ENCODE peak calls at places on chromosome 21, in five cellular contexts. J, E, S, K and B are unnamed samples.

GRCh38 chr21:34609244-34609950 is 5.5 kb downstream of the RCAN1 start:
- DNase-seq in J (no peak), E (no peak), S (no peak), K (no peak), B (no peak)

GRCh38 chr21:33414926-33415325 is 11.7 kb downstream of the IFNGR2 start:
- DNase-seq in J (no peak), E (no peak), S (no peak), K (no peak), B (no peak)

GRCh38 chr21:33402011-33402979 is 918 bp upstream of the IFNGR2 start:
- DNase-seq in J (peak), E (no peak), S (no peak), K (no peak), B (peak)

GRCh38 chr21:21952566-21952965 is 954.4 kb downstream of the NCAM2 start:
- DNase-seq in J (no peak), E (no peak), S (no peak), K (no peak), B (no peak)

GRCh38 chr21:28657576-28657975 is 335.1 kb downstream of the LTN1 start:
- DNase-seq in J (no peak), E (no peak), S (no peak), K (no peak), B (no peak)

GRCh38 chr21:31520506-31521163 is 138.9 kb upstream of the SOD1 start:
- DNase-seq in J (no peak), E (no peak), S (no peak), K (no peak), B (no peak)

GRCh38 chr21:35814858-35815619 is 245.3 kb downstream of the SETD4 start:
- DNase-seq in J (no peak), E (no peak), S (no peak), K (no peak), B (no peak)

GRCh38 chr21:16193758-16194606 is 464.2 kb downstream of the USP25 start:
- DNase-seq in J (no peak), E (no peak), S (no peak), K (no peak), B (peak)

GRCh38 chr21:14358775-14359174 is 24.2 kb downstream of the HSPA13 start:
- DNase-seq in J (no peak), E (no peak), S (no peak), K (no peak), B (no peak)

GRCh38 chr21:33964706-33965325 is 49.2 kb upstream of the ATP5PO start:
- DNase-seq in J (no peak), E (no peak), S (no peak), K (no peak), B (no peak)

GRCh38 chr21:41581592-41582228 is 73.8 kb upstream of the TMPRSS2 start:
- DNase-seq in J (peak), E (no peak), S (no peak), K (no peak), B (no peak)
- H3K4me3 ChIP-seq in J (no peak), E (no peak), S (no peak), K (no peak), B (no peak)

DNA sequence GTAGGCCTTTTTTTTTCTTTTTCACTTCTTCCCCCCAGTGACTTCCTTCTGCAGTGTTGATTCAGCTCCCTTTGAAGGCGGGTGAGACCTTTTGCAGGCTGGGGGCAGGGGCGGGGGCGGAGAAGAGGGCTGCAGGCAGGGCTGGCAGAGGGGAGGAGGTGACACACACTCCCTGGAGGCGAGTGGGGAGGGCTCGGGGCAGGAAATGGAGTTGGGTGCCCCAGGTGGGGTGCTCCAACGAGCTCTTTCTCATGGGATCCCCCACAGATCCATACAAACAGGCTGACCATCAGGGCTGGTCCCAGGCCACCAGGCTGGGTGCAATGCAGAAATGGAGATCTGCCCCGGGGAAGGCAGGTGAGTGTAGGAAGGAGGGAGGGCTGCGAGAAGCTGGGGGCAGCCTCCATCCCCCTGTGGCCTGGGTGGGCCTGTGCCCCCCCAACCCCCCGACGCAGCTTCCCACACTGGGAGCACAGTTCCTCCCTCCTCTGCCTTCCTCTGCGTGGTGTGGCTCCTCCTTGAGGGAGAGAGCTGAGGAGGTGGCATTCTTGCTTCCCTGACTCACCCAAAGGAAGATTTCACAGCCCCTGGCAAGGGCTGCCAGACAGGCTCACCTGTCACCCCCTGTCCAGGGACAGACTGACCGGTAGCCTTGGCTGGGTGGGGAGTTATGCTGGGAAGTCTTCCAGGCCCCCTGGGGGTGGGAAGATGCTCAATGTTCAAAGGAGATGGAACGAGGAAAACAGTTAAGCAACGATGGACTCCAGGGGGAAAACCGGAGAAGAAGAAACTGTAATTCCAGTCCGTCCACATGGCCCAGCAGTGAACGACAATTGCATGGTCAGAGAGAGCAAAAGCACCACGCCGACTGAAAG is 7.1 kb upstream of the ITGB2 start:
- DNase-seq in J (no peak), E (peak), S (peak), K (peak), B (no peak)
- TF ChIP-seq CREB1 in J (no peak), E (no peak), S (no peak), K (no peak), B (no peak)

GRCh38 chr21:39180429-39181019 is 2.7 kb downstream of the PSMG1 start:
- DNase-seq in J (no peak), E (no peak), S (no peak), K (no peak), B (peak)
- H3K4me3 ChIP-seq in J (no peak), E (no peak), S (no peak), K (peak), B (no peak)

DNA sequence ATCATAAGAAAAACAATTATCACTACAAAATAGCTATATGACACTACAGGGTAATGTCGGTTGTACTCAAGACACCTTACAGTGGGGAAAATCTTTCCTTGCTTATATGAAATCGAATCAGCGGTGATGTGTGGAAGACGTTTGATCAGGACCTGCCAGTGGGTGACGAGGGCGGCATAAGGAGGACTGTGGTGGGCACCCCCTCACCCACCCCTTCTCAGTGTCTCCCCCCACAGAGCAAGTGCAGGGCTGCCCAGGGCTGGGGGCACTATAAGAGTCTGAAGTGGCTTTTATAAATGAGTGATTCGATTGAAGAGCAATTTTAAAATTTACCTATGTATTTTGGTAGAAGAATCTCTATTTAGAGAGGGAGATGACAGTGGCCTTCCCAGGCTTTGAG is 35.8 kb downstream of the CRYAA start:
- DNase-seq in J (no peak), E (no peak), S (no peak), K (no peak), B (no peak)
- TF ChIP-seq CREB1 in J (no peak), E (no peak), S (no peak), K (no peak), B (no peak)